ENCODE peak calls at places on chromosomes 4 and X, in ten cellular contexts. X, N, Y, W, D, B, I, F, G and K are unnamed samples.

GRCh38 chr4:107997001-107997788 is 7.5 kb downstream of the HADH start:
- DNase-seq in X (peak), N (no peak), Y (no peak), W (no peak), D (peak), B (no peak), I (peak), F (no peak), G (peak), K (no peak)

GRCh38 chr4:169342906-169343560 is 72.3 kb upstream of the SH3RF1 start:
- DNase-seq in X (no peak), N (no peak), Y (no peak), W (no peak), D (peak), B (no peak), I (no peak), F (no peak), G (peak), K (no peak)

GRCh38 chr4:174580597-174580996 is 58.3 kb upstream of the HPGD start:
- DNase-seq in X (no peak), N (no peak), Y (no peak), W (no peak), D (peak), B (no peak), I (no peak), F (no peak), G (no peak), K (no peak)

GRCh38 chrX:30241724-30242415 is at the start of gene MAGEB4:
- DNase-seq in X (no peak), N (no peak), Y (no peak), W (no peak), D (no peak), B (no peak), I (no peak), F (no peak), G (no peak), K (no peak)

GRCh38 chrX:3636803-3637202 is 76.6 kb downstream of the PRKX start:
- DNase-seq in X (no peak), N (no peak), Y (no peak), W (no peak), D (no peak), B (no peak), I (no peak), F (no peak), G (no peak), K (no peak)

GRCh38 chr4:42151568-42152506 is 618 bp downstream of the BEND4 start:
- DNase-seq in X (no peak), N (no peak), Y (peak), W (peak), D (no peak), B (no peak), I (no peak), F (peak), G (peak), K (no peak)

GRCh38 chrX:2584216-2584615 is 83.4 kb upstream of the DHRSX start:
- DNase-seq in X (no peak), N (no peak), Y (no peak), W (no peak), D (no peak), B (no peak), I (no peak), F (no peak), G (no peak), K (no peak)

GRCh38 chrX:112270991-112271390 is 188.4 kb upstream of the TRPC5 start:
- DNase-seq in X (no peak), N (no peak), Y (no peak), W (no peak), D (no peak), B (no peak), I (no peak), F (no peak), G (no peak), K (no peak)

GRCh38 chrX:107716045-107716684 is 59.4 kb downstream of the TSC22D3 start:
- DNase-seq in X (no peak), N (peak), Y (peak), W (peak), D (no peak), B (no peak), I (no peak), F (peak), G (peak), K (no peak)